ENCODE peak calls at places on chromosome 1, in seven cellular contexts. One of them, this sample, is unnamed.

GRCh38 chr1:64363616-64364015 is 106.3 kb upstream of the CACHD1 start:
- DNase-seq in CD8-positive, alpha-beta T cell: no peak
- DNase-seq in A549: no peak
- DNase-seq in HCT116: no peak
- DNase-seq in uterus: no peak
- DNase-seq in breast epithelium: no peak
- DNase-seq in prostate gland: no peak
- DNase-seq in this sample: no peak

GRCh38 chr1:192962901-192963300 is 96.3 kb downstream of the UCHL5 start:
- DNase-seq in breast epithelium: no peak
- DNase-seq in CD8-positive, alpha-beta T cell: no peak
- DNase-seq in HCT116: no peak
- DNase-seq in prostate gland: no peak
- DNase-seq in A549: no peak
- DNase-seq in uterus: no peak
- DNase-seq in this sample: no peak

GRCh38 chr1:170927955-170928850 is 7.1 kb upstream of the MROH9 start:
- DNase-seq in CD8-positive, alpha-beta T cell: no peak
- DNase-seq in uterus: no peak
- DNase-seq in A549: peak
- DNase-seq in breast epithelium: no peak
- DNase-seq in prostate gland: no peak
- DNase-seq in HCT116: no peak
- DNase-seq in this sample: no peak

GRCh38 chr1:156014829-156015228 is 5.9 kb downstream of the SSR2 start:
- DNase-seq in HCT116: no peak
- DNase-seq in A549: no peak
- DNase-seq in CD8-positive, alpha-beta T cell: no peak
- DNase-seq in uterus: no peak
- DNase-seq in prostate gland: no peak
- DNase-seq in breast epithelium: no peak
- DNase-seq in this sample: no peak

GRCh38 chr1:3796215-3797193 is at the start of gene LRRC47:
- DNase-seq in CD8-positive, alpha-beta T cell: peak
- DNase-seq in uterus: peak
- DNase-seq in A549: peak
- DNase-seq in breast epithelium: peak
- DNase-seq in HCT116: peak
- DNase-seq in prostate gland: peak
- DNase-seq in this sample: peak

GRCh38 chr1:18539171-18539570 is 58.4 kb downstream of the KLHDC7A start:
- DNase-seq in HCT116: no peak
- DNase-seq in breast epithelium: no peak
- DNase-seq in A549: no peak
- DNase-seq in prostate gland: no peak
- DNase-seq in uterus: no peak
- DNase-seq in CD8-positive, alpha-beta T cell: no peak
- DNase-seq in this sample: no peak

GRCh38 chr1:205294175-205294913 is 27.2 kb downstream of the NUAK2 start:
- DNase-seq in CD8-positive, alpha-beta T cell: no peak
- DNase-seq in A549: peak
- DNase-seq in uterus: peak
- DNase-seq in breast epithelium: no peak
- DNase-seq in HCT116: no peak
- DNase-seq in prostate gland: no peak
- DNase-seq in this sample: no peak

GRCh38 chr1:167491586-167492408 is 26.5 kb downstream of the CD247 start:
- DNase-seq in CD8-positive, alpha-beta T cell: peak
- DNase-seq in uterus: no peak
- DNase-seq in A549: peak
- DNase-seq in breast epithelium: no peak
- DNase-seq in prostate gland: no peak
- DNase-seq in HCT116: no peak
- DNase-seq in this sample: no peak

GRCh38 chr1:226549094-226549936 is 751 bp downstream of the STUM start:
- DNase-seq in breast epithelium: no peak
- DNase-seq in A549: no peak
- DNase-seq in prostate gland: no peak
- DNase-seq in uterus: no peak
- DNase-seq in CD8-positive, alpha-beta T cell: peak
- DNase-seq in HCT116: no peak
- DNase-seq in this sample: no peak

GRCh38 chr1:197444754-197445153 is 176.7 kb downstream of the CRB1 start:
- DNase-seq in prostate gland: no peak
- DNase-seq in HCT116: no peak
- DNase-seq in uterus: no peak
- DNase-seq in breast epithelium: no peak
- DNase-seq in CD8-positive, alpha-beta T cell: no peak
- DNase-seq in A549: no peak
- DNase-seq in this sample: no peak

GRCh38 chr1:63435136-63435535 is 67.7 kb downstream of the ALG6 start:
- DNase-seq in breast epithelium: no peak
- DNase-seq in A549: no peak
- DNase-seq in CD8-positive, alpha-beta T cell: no peak
- DNase-seq in HCT116: no peak
- DNase-seq in prostate gland: no peak
- DNase-seq in uterus: no peak
- DNase-seq in this sample: no peak

GRCh38 chr1:11903210-11903609 is 23.0 kb downstream of the KIAA2013 start:
- DNase-seq in prostate gland: no peak
- DNase-seq in uterus: no peak
- DNase-seq in breast epithelium: no peak
- DNase-seq in CD8-positive, alpha-beta T cell: no peak
- DNase-seq in HCT116: no peak
- DNase-seq in A549: no peak
- DNase-seq in this sample: no peak

GRCh38 chr1:41670558-41670957 is 186.1 kb upstream of the EDN2 start:
- DNase-seq in CD8-positive, alpha-beta T cell: no peak
- DNase-seq in breast epithelium: peak
- DNase-seq in uterus: no peak
- DNase-seq in prostate gland: no peak
- DNase-seq in A549: peak
- DNase-seq in HCT116: no peak
- DNase-seq in this sample: no peak

GRCh38 chr1:107829083-107829771 is 135.8 kb downstream of the VAV3 start:
- DNase-seq in HCT116: no peak
- DNase-seq in A549: no peak
- DNase-seq in prostate gland: no peak
- DNase-seq in uterus: no peak
- DNase-seq in CD8-positive, alpha-beta T cell: no peak
- DNase-seq in breast epithelium: no peak
- DNase-seq in this sample: no peak

GRCh38 chr1:214552174-214552608 is 789 bp upstream of the PTPN14 start:
- DNase-seq in A549: peak
- DNase-seq in breast epithelium: peak
- DNase-seq in CD8-positive, alpha-beta T cell: no peak
- DNase-seq in HCT116: peak
- DNase-seq in prostate gland: peak
- DNase-seq in uterus: peak
- DNase-seq in this sample: peak

GRCh38 chr1:3419415-3420204 is 34.9 kb upstream of the ARHGEF16 start:
- DNase-seq in breast epithelium: no peak
- DNase-seq in A549: no peak
- DNase-seq in uterus: no peak
- DNase-seq in prostate gland: no peak
- DNase-seq in HCT116: no peak
- DNase-seq in CD8-positive, alpha-beta T cell: no peak
- DNase-seq in this sample: no peak

GRCh38 chr1:231934797-231935196 is 308.2 kb downstream of the DISC1 start:
- DNase-seq in breast epithelium: no peak
- DNase-seq in prostate gland: peak
- DNase-seq in HCT116: no peak
- DNase-seq in A549: peak
- DNase-seq in CD8-positive, alpha-beta T cell: no peak
- DNase-seq in uterus: no peak
- DNase-seq in this sample: no peak

GRCh38 chr1:210647406-210648333 is 319.0 kb downstream of the HHAT start:
- DNase-seq in prostate gland: no peak
- DNase-seq in uterus: no peak
- DNase-seq in A549: no peak
- DNase-seq in HCT116: no peak
- DNase-seq in CD8-positive, alpha-beta T cell: no peak
- DNase-seq in breast epithelium: no peak
- DNase-seq in this sample: no peak

GRCh38 chr1:115191691-115192090 is 102.4 kb upstream of the TSPAN2 start:
- DNase-seq in HCT116: no peak
- DNase-seq in A549: no peak
- DNase-seq in breast epithelium: no peak
- DNase-seq in prostate gland: no peak
- DNase-seq in CD8-positive, alpha-beta T cell: no peak
- DNase-seq in uterus: no peak
- DNase-seq in this sample: no peak

GRCh38 chr1:228988655-228989054 is 253.4 kb downstream of the RHOU start:
- DNase-seq in breast epithelium: no peak
- DNase-seq in prostate gland: no peak
- DNase-seq in CD8-positive, alpha-beta T cell: no peak
- DNase-seq in uterus: no peak
- DNase-seq in A549: no peak
- DNase-seq in HCT116: no peak
- DNase-seq in this sample: no peak

GRCh38 chr1:210360852-210361477 is 32.3 kb downstream of the HHAT start:
- DNase-seq in HCT116: peak
- DNase-seq in breast epithelium: no peak
- DNase-seq in CD8-positive, alpha-beta T cell: no peak
- DNase-seq in A549: peak
- DNase-seq in uterus: no peak
- DNase-seq in prostate gland: no peak
- DNase-seq in this sample: no peak

DNA sequence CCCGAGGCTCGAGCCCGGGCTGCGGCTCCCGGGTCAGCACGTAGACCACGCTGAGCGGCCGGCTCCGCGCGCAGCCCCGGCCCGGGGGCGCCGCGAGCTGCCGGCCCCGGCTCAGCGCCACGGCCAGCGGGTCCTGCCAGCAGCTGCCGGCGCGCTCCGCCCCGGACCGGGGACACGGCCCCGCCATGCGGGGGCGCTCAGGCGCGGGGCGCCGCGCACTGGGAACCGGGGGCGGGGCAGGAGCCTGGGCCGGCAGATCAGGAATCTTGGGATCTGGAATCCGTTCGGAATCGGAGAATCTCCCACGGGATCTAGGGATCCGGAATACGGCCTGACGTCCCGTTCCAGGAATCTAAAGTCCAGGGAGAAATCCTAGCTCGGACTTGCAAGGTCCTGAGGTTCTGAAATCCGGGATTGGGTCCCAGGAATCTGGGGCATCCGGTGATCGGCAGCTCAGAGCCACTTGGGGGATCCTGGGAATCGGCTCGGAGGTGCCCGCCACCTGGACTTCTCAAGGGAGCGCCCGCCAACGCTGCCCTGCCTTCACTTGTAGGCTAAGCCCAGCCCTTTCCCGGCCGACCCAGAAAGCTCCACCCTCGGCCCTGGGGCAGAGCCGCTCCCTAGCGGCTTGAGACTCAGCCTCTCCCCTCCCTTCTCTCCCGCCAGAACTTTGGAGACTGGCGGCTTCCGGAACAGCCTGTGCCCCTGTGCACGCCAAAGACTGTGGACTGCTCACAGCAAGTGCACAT is at the start of gene MAP3K6:
- DNase-seq in breast epithelium: peak
- DNase-seq in uterus: peak
- DNase-seq in A549: peak
- DNase-seq in prostate gland: peak
- DNase-seq in HCT116: peak
- DNase-seq in CD8-positive, alpha-beta T cell: no peak
- DNase-seq in this sample: peak
- H3K27ac ChIP-seq in breast epithelium: peak
- H3K27ac ChIP-seq in uterus: peak
- H3K27ac ChIP-seq in A549: peak
- H3K27ac ChIP-seq in prostate gland: peak
- H3K27ac ChIP-seq in HCT116: peak
- H3K27ac ChIP-seq in CD8-positive, alpha-beta T cell: no peak
- H3K27ac ChIP-seq in this sample: peak

GRCh38 chr1:44637590-44638411 is 36.5 kb downstream of the TMEM53 start:
- DNase-seq in prostate gland: no peak
- DNase-seq in A549: no peak
- DNase-seq in uterus: peak
- DNase-seq in HCT116: no peak
- DNase-seq in breast epithelium: no peak
- DNase-seq in CD8-positive, alpha-beta T cell: no peak
- DNase-seq in this sample: no peak
- H3K27ac ChIP-seq in prostate gland: no peak
- H3K27ac ChIP-seq in A549: no peak
- H3K27ac ChIP-seq in uterus: peak
- H3K27ac ChIP-seq in HCT116: no peak
- H3K27ac ChIP-seq in breast epithelium: no peak
- H3K27ac ChIP-seq in CD8-positive, alpha-beta T cell: no peak
- H3K27ac ChIP-seq in this sample: no peak

DNA sequence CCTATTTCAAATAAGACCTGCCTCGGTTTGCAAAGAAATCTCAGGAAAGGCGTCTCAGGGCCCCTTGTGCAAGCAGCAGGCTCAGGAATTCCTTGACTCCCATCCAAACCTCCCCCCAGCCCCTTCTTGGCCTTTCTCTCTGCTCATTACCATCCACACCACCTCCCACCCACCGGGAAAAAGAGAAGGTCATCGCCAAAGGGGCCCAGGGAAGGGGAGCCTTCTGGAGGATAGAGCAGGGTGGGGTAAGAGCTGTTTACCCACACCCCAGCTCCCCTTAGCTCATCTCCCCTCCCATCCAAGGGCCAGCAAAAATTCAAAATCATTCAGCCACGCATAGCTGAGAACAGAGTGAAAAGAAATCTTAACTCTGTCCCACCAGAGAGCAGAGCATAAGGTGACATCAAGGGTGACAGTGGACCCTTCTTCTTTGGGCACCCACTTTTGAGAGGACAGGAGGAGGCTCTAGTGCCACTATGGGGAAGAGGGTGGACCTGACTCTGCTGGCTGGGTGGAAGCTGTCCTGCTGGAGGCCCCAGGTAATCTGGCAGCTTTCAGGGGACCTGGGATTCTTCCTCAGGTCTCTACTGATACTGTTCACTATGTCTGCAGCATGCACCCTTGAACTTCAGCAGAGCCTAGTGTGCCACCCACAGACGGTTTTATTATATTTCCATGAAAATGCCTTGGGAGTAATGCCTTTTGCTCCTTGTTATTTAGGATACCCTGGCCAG is 3.9 kb upstream of the WNT2B start:
- DNase-seq in prostate gland: no peak
- DNase-seq in uterus: no peak
- DNase-seq in CD8-positive, alpha-beta T cell: no peak
- DNase-seq in breast epithelium: no peak
- DNase-seq in A549: no peak
- DNase-seq in HCT116: no peak
- DNase-seq in this sample: no peak
- H3K27ac ChIP-seq in prostate gland: no peak
- H3K27ac ChIP-seq in uterus: peak
- H3K27ac ChIP-seq in CD8-positive, alpha-beta T cell: no peak
- H3K27ac ChIP-seq in breast epithelium: no peak
- H3K27ac ChIP-seq in A549: no peak
- H3K27ac ChIP-seq in HCT116: no peak
- H3K27ac ChIP-seq in this sample: no peak

GRCh38 chr1:244325056-244325764 is 126.5 kb downstream of the ADSS2 start:
- DNase-seq in CD8-positive, alpha-beta T cell: peak
- DNase-seq in breast epithelium: no peak
- DNase-seq in uterus: no peak
- DNase-seq in HCT116: no peak
- DNase-seq in A549: no peak
- DNase-seq in prostate gland: no peak
- DNase-seq in this sample: no peak
- H3K27ac ChIP-seq in CD8-positive, alpha-beta T cell: peak
- H3K27ac ChIP-seq in breast epithelium: peak
- H3K27ac ChIP-seq in uterus: peak
- H3K27ac ChIP-seq in HCT116: no peak
- H3K27ac ChIP-seq in A549: peak
- H3K27ac ChIP-seq in prostate gland: peak
- H3K27ac ChIP-seq in this sample: no peak